ENCODE peak calls at places on chromosomes 5 and 9, in eight cellular contexts. One of them, this sample, is unnamed.

GRCh38 chr9:127783111-127783621 is 2.7 kb upstream of the CDK9 start:
- DNase-seq in glomerular endothelial cell: no peak
- DNase-seq in Right ventricle myocardium superior: peak
- DNase-seq in fibroblast of mammary gland: no peak
- DNase-seq in MM.1S: no peak
- DNase-seq in SHP77: no peak
- DNase-seq in A172: no peak
- DNase-seq in fibroblast of the conjunctiva: no peak
- DNase-seq in this sample: no peak

GRCh38 chr5:10288600-10289213 is 19.0 kb downstream of the CMBL start:
- DNase-seq in Right ventricle myocardium superior: peak
- DNase-seq in SHP77: peak
- DNase-seq in A172: no peak
- DNase-seq in fibroblast of the conjunctiva: no peak
- DNase-seq in fibroblast of mammary gland: no peak
- DNase-seq in glomerular endothelial cell: no peak
- DNase-seq in MM.1S: peak
- DNase-seq in this sample: no peak

GRCh38 chr9:5375790-5376477 is 36.3 kb upstream of the RLN1 start:
- DNase-seq in SHP77: no peak
- DNase-seq in Right ventricle myocardium superior: no peak
- DNase-seq in fibroblast of mammary gland: no peak
- DNase-seq in fibroblast of the conjunctiva: no peak
- DNase-seq in MM.1S: no peak
- DNase-seq in glomerular endothelial cell: peak
- DNase-seq in A172: no peak
- DNase-seq in this sample: no peak

GRCh38 chr5:18744990-18745590 is 1110.8 kb downstream of the TAF11L14 start:
- DNase-seq in MM.1S: peak
- DNase-seq in SHP77: no peak
- DNase-seq in glomerular endothelial cell: no peak
- DNase-seq in fibroblast of mammary gland: no peak
- DNase-seq in fibroblast of the conjunctiva: no peak
- DNase-seq in Right ventricle myocardium superior: no peak
- DNase-seq in A172: peak
- DNase-seq in this sample: no peak

GRCh38 chr9:109817846-109818472 is 38.0 kb downstream of the PALM2AKAP2 start:
- DNase-seq in Right ventricle myocardium superior: no peak
- DNase-seq in MM.1S: peak
- DNase-seq in A172: peak
- DNase-seq in SHP77: peak
- DNase-seq in fibroblast of the conjunctiva: peak
- DNase-seq in fibroblast of mammary gland: peak
- DNase-seq in glomerular endothelial cell: peak
- DNase-seq in this sample: peak

GRCh38 chr5:132258102-132259060 is 885 bp downstream of the PDLIM4 start:
- DNase-seq in glomerular endothelial cell: no peak
- DNase-seq in fibroblast of the conjunctiva: no peak
- DNase-seq in SHP77: no peak
- DNase-seq in MM.1S: no peak
- DNase-seq in fibroblast of mammary gland: peak
- DNase-seq in Right ventricle myocardium superior: peak
- DNase-seq in A172: no peak
- DNase-seq in this sample: no peak

GRCh38 chr9:77544491-77545000 is 103.6 kb downstream of the GNA14 start:
- DNase-seq in A172: no peak
- DNase-seq in SHP77: no peak
- DNase-seq in glomerular endothelial cell: no peak
- DNase-seq in MM.1S: no peak
- DNase-seq in Right ventricle myocardium superior: no peak
- DNase-seq in fibroblast of mammary gland: peak
- DNase-seq in fibroblast of the conjunctiva: no peak
- DNase-seq in this sample: no peak

GRCh38 chr9:96661711-96662110 is 6.6 kb upstream of the PRXL2C start:
- DNase-seq in MM.1S: no peak
- DNase-seq in glomerular endothelial cell: no peak
- DNase-seq in A172: peak
- DNase-seq in fibroblast of the conjunctiva: no peak
- DNase-seq in SHP77: no peak
- DNase-seq in Right ventricle myocardium superior: no peak
- DNase-seq in fibroblast of mammary gland: no peak
- DNase-seq in this sample: no peak

GRCh38 chr9:96382175-96382574 is 1.3 kb downstream of the SLC35D2 start:
- DNase-seq in fibroblast of mammary gland: peak
- DNase-seq in fibroblast of the conjunctiva: no peak
- DNase-seq in A172: peak
- DNase-seq in Right ventricle myocardium superior: no peak
- DNase-seq in glomerular endothelial cell: no peak
- DNase-seq in MM.1S: no peak
- DNase-seq in SHP77: no peak
- DNase-seq in this sample: no peak

GRCh38 chr9:19748278-19749126 is 40.3 kb downstream of the SLC24A2 start:
- DNase-seq in glomerular endothelial cell: peak
- DNase-seq in Right ventricle myocardium superior: no peak
- DNase-seq in A172: peak
- DNase-seq in MM.1S: no peak
- DNase-seq in fibroblast of the conjunctiva: no peak
- DNase-seq in fibroblast of mammary gland: peak
- DNase-seq in SHP77: no peak
- DNase-seq in this sample: no peak

GRCh38 chr5:142453801-142454381 is 129.1 kb upstream of the SPRY4 start:
- DNase-seq in fibroblast of the conjunctiva: no peak
- DNase-seq in A172: no peak
- DNase-seq in Right ventricle myocardium superior: no peak
- DNase-seq in glomerular endothelial cell: no peak
- DNase-seq in SHP77: no peak
- DNase-seq in MM.1S: no peak
- DNase-seq in fibroblast of mammary gland: no peak
- DNase-seq in this sample: no peak

This sample was measured in AG09319.